ENCODE peak calls at places on chromosomes 13 and 19, in ten cellular contexts. One of them, this sample, is unnamed.

GRCh38 chr19:30447276-30447870 is 75.2 kb downstream of the ZNF536 start:
- DNase-seq in colonic mucosa: no peak
- DNase-seq in fibroblast of lung: peak; percentile 15
- DNase-seq in CD8-positive, alpha-beta memory T cell: no peak
- DNase-seq in spleen: peak; percentile 6
- DNase-seq in testis: no peak
- DNase-seq in kidney: no peak
- DNase-seq in A549: no peak
- DNase-seq in OCI-LY7: no peak
- DNase-seq in mucosa of descending colon: no peak
- DNase-seq in this sample: no peak

GRCh38 chr13:24612726-24613125 is 67.5 kb upstream of the ATP12A start:
- DNase-seq in spleen: no peak
- DNase-seq in OCI-LY7: no peak
- DNase-seq in CD8-positive, alpha-beta memory T cell: no peak
- DNase-seq in mucosa of descending colon: no peak
- DNase-seq in kidney: no peak
- DNase-seq in testis: no peak
- DNase-seq in A549: no peak
- DNase-seq in colonic mucosa: no peak
- DNase-seq in fibroblast of lung: no peak
- DNase-seq in this sample: no peak

GRCh38 chr13:106246817-106247216 is 288.6 kb downstream of the EFNB2 start:
- DNase-seq in CD8-positive, alpha-beta memory T cell: no peak
- DNase-seq in spleen: no peak
- DNase-seq in colonic mucosa: no peak
- DNase-seq in OCI-LY7: no peak
- DNase-seq in kidney: no peak
- DNase-seq in A549: no peak
- DNase-seq in fibroblast of lung: no peak
- DNase-seq in mucosa of descending colon: no peak
- DNase-seq in testis: no peak
- DNase-seq in this sample: no peak

GRCh38 chr19:11054628-11055027 is 34.6 kb upstream of the LDLR start:
- DNase-seq in mucosa of descending colon: no peak
- DNase-seq in colonic mucosa: no peak
- DNase-seq in kidney: no peak
- DNase-seq in A549: no peak
- DNase-seq in CD8-positive, alpha-beta memory T cell: no peak
- DNase-seq in fibroblast of lung: no peak
- DNase-seq in testis: no peak
- DNase-seq in spleen: no peak
- DNase-seq in OCI-LY7: no peak
- DNase-seq in this sample: no peak

GRCh38 chr19:32373614-32374295 is 28.3 kb downstream of the ZNF507 start:
- DNase-seq in spleen: no peak
- DNase-seq in colonic mucosa: peak; percentile 60
- DNase-seq in testis: no peak
- DNase-seq in fibroblast of lung: peak; percentile 100
- DNase-seq in OCI-LY7: no peak
- DNase-seq in CD8-positive, alpha-beta memory T cell: no peak
- DNase-seq in mucosa of descending colon: no peak
- DNase-seq in A549: peak; percentile 100
- DNase-seq in kidney: no peak
- DNase-seq in this sample: peak; percentile 42

GRCh38 chr13:112729408-112729807 is 39.6 kb downstream of the ATP11A start:
- DNase-seq in fibroblast of lung: no peak
- DNase-seq in A549: no peak
- DNase-seq in kidney: peak; percentile 58
- DNase-seq in colonic mucosa: no peak
- DNase-seq in CD8-positive, alpha-beta memory T cell: no peak
- DNase-seq in spleen: peak; percentile 49
- DNase-seq in OCI-LY7: no peak
- DNase-seq in mucosa of descending colon: no peak
- DNase-seq in testis: peak; percentile 87
- DNase-seq in this sample: peak; percentile 70

GRCh38 chr13:70255406-70255991 is 147.2 kb upstream of the KLHL1 start:
- DNase-seq in A549: no peak
- DNase-seq in kidney: peak; percentile 64
- DNase-seq in testis: peak; percentile 21
- DNase-seq in CD8-positive, alpha-beta memory T cell: no peak
- DNase-seq in colonic mucosa: no peak
- DNase-seq in fibroblast of lung: no peak
- DNase-seq in spleen: peak; percentile 51
- DNase-seq in mucosa of descending colon: no peak
- DNase-seq in OCI-LY7: no peak
- DNase-seq in this sample: no peak

GRCh38 chr13:44273991-44274810 is 99.4 kb upstream of the SERP2 start:
- DNase-seq in colonic mucosa: no peak
- DNase-seq in spleen: peak; percentile 79
- DNase-seq in CD8-positive, alpha-beta memory T cell: no peak
- DNase-seq in testis: no peak
- DNase-seq in A549: no peak
- DNase-seq in mucosa of descending colon: peak; percentile 41
- DNase-seq in OCI-LY7: peak; percentile 79
- DNase-seq in kidney: no peak
- DNase-seq in fibroblast of lung: no peak
- DNase-seq in this sample: no peak

GRCh38 chr19:33404506-33404905 is 31.0 kb downstream of the CEBPG start:
- DNase-seq in spleen: peak; percentile 50
- DNase-seq in colonic mucosa: no peak
- DNase-seq in testis: no peak
- DNase-seq in CD8-positive, alpha-beta memory T cell: no peak
- DNase-seq in OCI-LY7: no peak
- DNase-seq in A549: no peak
- DNase-seq in fibroblast of lung: no peak
- DNase-seq in kidney: no peak
- DNase-seq in mucosa of descending colon: peak; percentile 19
- DNase-seq in this sample: no peak

GRCh38 chr19:47390533-47391488 is 28.5 kb downstream of the MEIS3 start:
- DNase-seq in testis: no peak
- DNase-seq in OCI-LY7: no peak
- DNase-seq in A549: no peak
- DNase-seq in CD8-positive, alpha-beta memory T cell: no peak
- DNase-seq in spleen: no peak
- DNase-seq in fibroblast of lung: peak; percentile 27
- DNase-seq in mucosa of descending colon: no peak
- DNase-seq in colonic mucosa: no peak
- DNase-seq in kidney: no peak
- DNase-seq in this sample: no peak

GRCh38 chr13:95352486-95352885 is 51.2 kb upstream of the ABCC4 start:
- DNase-seq in OCI-LY7: no peak
- DNase-seq in kidney: no peak
- DNase-seq in fibroblast of lung: no peak
- DNase-seq in spleen: no peak
- DNase-seq in A549: no peak
- DNase-seq in testis: no peak
- DNase-seq in colonic mucosa: no peak
- DNase-seq in CD8-positive, alpha-beta memory T cell: no peak
- DNase-seq in mucosa of descending colon: no peak
- DNase-seq in this sample: no peak

GRCh38 chr19:45643927-45644771 is 5.0 kb upstream of the EML2 start:
- DNase-seq in testis: no peak
- DNase-seq in mucosa of descending colon: no peak
- DNase-seq in fibroblast of lung: no peak
- DNase-seq in A549: no peak
- DNase-seq in CD8-positive, alpha-beta memory T cell: no peak
- DNase-seq in spleen: no peak
- DNase-seq in colonic mucosa: no peak
- DNase-seq in OCI-LY7: no peak
- DNase-seq in kidney: no peak
- DNase-seq in this sample: no peak
- H3K4me3 ChIP-seq in testis: no peak overlapping the region
- H3K4me3 ChIP-seq in mucosa of descending colon: no peak overlapping the region
- H3K4me3 ChIP-seq in fibroblast of lung: no peak overlapping the region
- H3K4me3 ChIP-seq in A549: no peak overlapping the region
- H3K4me3 ChIP-seq in CD8-positive, alpha-beta memory T cell: no peak overlapping the region
- H3K4me3 ChIP-seq in spleen: no peak overlapping the region
- H3K4me3 ChIP-seq in colonic mucosa: no peak overlapping the region
- H3K4me3 ChIP-seq in OCI-LY7: no peak overlapping the region
- H3K4me3 ChIP-seq in kidney: no peak overlapping the region
- H3K4me3 ChIP-seq in this sample: no peak overlapping the region

DNA sequence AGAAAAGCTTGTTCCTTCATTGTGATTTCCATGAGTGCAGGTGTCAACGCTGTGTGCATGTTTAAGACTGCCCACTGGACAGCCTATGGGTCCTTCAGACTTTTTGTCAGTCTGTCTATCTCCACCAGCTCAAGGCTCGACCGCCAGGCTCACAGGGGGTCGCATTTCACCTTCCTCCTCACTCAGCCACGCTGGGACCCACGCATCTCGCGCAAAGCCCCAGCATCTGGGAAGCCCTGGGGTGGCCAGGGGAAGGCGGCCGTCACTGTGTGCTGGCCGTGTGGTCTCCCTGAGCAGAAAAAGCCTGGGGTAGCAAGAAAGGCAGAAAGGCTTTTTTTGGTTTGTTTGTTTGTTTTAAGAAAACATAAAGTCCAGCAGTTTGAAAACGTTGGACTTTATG is 48.5 kb downstream of the KLF2 start:
- DNase-seq in kidney: peak; percentile 48
- DNase-seq in fibroblast of lung: no peak
- DNase-seq in OCI-LY7: no peak
- DNase-seq in CD8-positive, alpha-beta memory T cell: no peak
- DNase-seq in spleen: peak; percentile 79
- DNase-seq in A549: no peak
- DNase-seq in testis: no peak
- DNase-seq in mucosa of descending colon: no peak
- DNase-seq in colonic mucosa: no peak
- DNase-seq in this sample: no peak
- H3K4me1 ChIP-seq in kidney: peaks cover 28% of the 10 kb centered on the region
- H3K4me1 ChIP-seq in fibroblast of lung: peaks cover 30% of the 10 kb centered on the region
- H3K4me1 ChIP-seq in OCI-LY7: peaks cover 55% of the 10 kb centered on the region
- H3K4me1 ChIP-seq in CD8-positive, alpha-beta memory T cell: peaks cover 98% of the 10 kb centered on the region
- H3K4me1 ChIP-seq in spleen: peaks cover 96% of the 10 kb centered on the region
- H3K4me1 ChIP-seq in A549: peaks cover 9% of the 10 kb centered on the region
- H3K4me1 ChIP-seq in testis: peaks cover 53% of the 10 kb centered on the region
- H3K4me1 ChIP-seq in mucosa of descending colon: peaks cover 22% of the 10 kb centered on the region
- H3K4me1 ChIP-seq in colonic mucosa: peaks cover 15% of the 10 kb centered on the region
- H3K4me1 ChIP-seq in this sample: peaks cover 61% of the 10 kb centered on the region

GRCh38 chr19:1230585-1231489 is 7.0 kb downstream of the CBARP start:
- DNase-seq in OCI-LY7: no peak
- DNase-seq in CD8-positive, alpha-beta memory T cell: peak; percentile 46
- DNase-seq in mucosa of descending colon: no peak
- DNase-seq in testis: no peak
- DNase-seq in fibroblast of lung: no peak
- DNase-seq in colonic mucosa: no peak
- DNase-seq in spleen: no peak
- DNase-seq in kidney: no peak
- DNase-seq in A549: no peak
- DNase-seq in this sample: no peak

GRCh38 chr19:1231729-1232128 is 6.1 kb downstream of the CBARP start:
- DNase-seq in A549: no peak
- DNase-seq in spleen: no peak
- DNase-seq in fibroblast of lung: no peak
- DNase-seq in mucosa of descending colon: no peak
- DNase-seq in OCI-LY7: no peak
- DNase-seq in CD8-positive, alpha-beta memory T cell: no peak
- DNase-seq in kidney: no peak
- DNase-seq in colonic mucosa: no peak
- DNase-seq in testis: no peak
- DNase-seq in this sample: no peak

GRCh38 chr19:1229056-1229607 is 8.7 kb downstream of the CBARP start:
- DNase-seq in kidney: no peak
- DNase-seq in A549: no peak
- DNase-seq in colonic mucosa: no peak
- DNase-seq in spleen: no peak
- DNase-seq in fibroblast of lung: no peak
- DNase-seq in mucosa of descending colon: no peak
- DNase-seq in OCI-LY7: no peak
- DNase-seq in testis: no peak
- DNase-seq in CD8-positive, alpha-beta memory T cell: no peak
- DNase-seq in this sample: no peak

GRCh38 chr19:1228161-1228560 is 9.6 kb downstream of the CBARP start:
- DNase-seq in OCI-LY7: no peak
- DNase-seq in kidney: no peak
- DNase-seq in fibroblast of lung: no peak
- DNase-seq in mucosa of descending colon: no peak
- DNase-seq in A549: no peak
- DNase-seq in CD8-positive, alpha-beta memory T cell: no peak
- DNase-seq in spleen: no peak
- DNase-seq in colonic mucosa: no peak
- DNase-seq in testis: no peak
- DNase-seq in this sample: no peak

GRCh38 chr19:1229837-1230584 is 7.8 kb downstream of the CBARP start:
- DNase-seq in fibroblast of lung: no peak
- DNase-seq in kidney: no peak
- DNase-seq in testis: no peak
- DNase-seq in colonic mucosa: no peak
- DNase-seq in A549: no peak
- DNase-seq in spleen: no peak
- DNase-seq in CD8-positive, alpha-beta memory T cell: peak; percentile 44
- DNase-seq in mucosa of descending colon: no peak
- DNase-seq in OCI-LY7: no peak
- DNase-seq in this sample: no peak
- H3K4me3 ChIP-seq in fibroblast of lung: no peak overlapping the region
- H3K4me3 ChIP-seq in kidney: no peak overlapping the region
- H3K4me3 ChIP-seq in testis: no peak overlapping the region
- H3K4me3 ChIP-seq in colonic mucosa: no peak overlapping the region
- H3K4me3 ChIP-seq in A549: no peak overlapping the region
- H3K4me3 ChIP-seq in spleen: no peak overlapping the region
- H3K4me3 ChIP-seq in CD8-positive, alpha-beta memory T cell: no peak overlapping the region
- H3K4me3 ChIP-seq in mucosa of descending colon: no peak overlapping the region
- H3K4me3 ChIP-seq in OCI-LY7: no peak overlapping the region
- H3K4me3 ChIP-seq in this sample: no peak overlapping the region

GRCh38 chr19:48965806-48966540 is 864 bp downstream of the FTL start:
- DNase-seq in mucosa of descending colon: peak; percentile 91
- DNase-seq in testis: peak; percentile 97
- DNase-seq in fibroblast of lung: peak; percentile 80
- DNase-seq in CD8-positive, alpha-beta memory T cell: peak; percentile 92
- DNase-seq in spleen: peak; percentile 96
- DNase-seq in colonic mucosa: peak; percentile 91
- DNase-seq in kidney: peak; percentile 96
- DNase-seq in OCI-LY7: peak; percentile 93
- DNase-seq in A549: peak; percentile 90
- DNase-seq in this sample: peak; percentile 90

GRCh38 chr19:48964205-48965032 is 690 bp upstream of the FTL start:
- DNase-seq in fibroblast of lung: peak; percentile 43
- DNase-seq in mucosa of descending colon: peak; percentile 48
- DNase-seq in testis: peak; percentile 49
- DNase-seq in kidney: no peak
- DNase-seq in OCI-LY7: no peak
- DNase-seq in CD8-positive, alpha-beta memory T cell: no peak
- DNase-seq in spleen: no peak
- DNase-seq in A549: peak; percentile 83
- DNase-seq in colonic mucosa: peak; percentile 59
- DNase-seq in this sample: no peak

GRCh38 chr19:48966541-48967345 is 1.6 kb downstream of the FTL start:
- DNase-seq in A549: no peak
- DNase-seq in mucosa of descending colon: no peak
- DNase-seq in CD8-positive, alpha-beta memory T cell: no peak
- DNase-seq in colonic mucosa: no peak
- DNase-seq in spleen: peak; percentile 84
- DNase-seq in kidney: no peak
- DNase-seq in testis: no peak
- DNase-seq in fibroblast of lung: no peak
- DNase-seq in OCI-LY7: no peak
- DNase-seq in this sample: no peak

GRCh38 chr19:48963371-48964204 is 1.5 kb upstream of the FTL start:
- DNase-seq in CD8-positive, alpha-beta memory T cell: peak; percentile 76
- DNase-seq in testis: peak; percentile 76
- DNase-seq in mucosa of descending colon: peak; percentile 88
- DNase-seq in OCI-LY7: no peak
- DNase-seq in colonic mucosa: peak; percentile 85
- DNase-seq in fibroblast of lung: peak; percentile 70
- DNase-seq in kidney: peak; percentile 94
- DNase-seq in A549: peak; percentile 92
- DNase-seq in spleen: peak; percentile 95
- DNase-seq in this sample: peak; percentile 78

GRCh38 chr19:48965033-48965805 is at the start of gene FTL:
- DNase-seq in mucosa of descending colon: peak; percentile 98
- DNase-seq in colonic mucosa: peak; percentile 98
- DNase-seq in A549: peak; percentile 99
- DNase-seq in CD8-positive, alpha-beta memory T cell: peak; percentile 90
- DNase-seq in kidney: peak; percentile 99
- DNase-seq in testis: peak; percentile 97
- DNase-seq in fibroblast of lung: peak; percentile 92
- DNase-seq in OCI-LY7: peak; percentile 97
- DNase-seq in spleen: peak; percentile 99
- DNase-seq in this sample: peak; percentile 98
- H3K4me1 ChIP-seq in mucosa of descending colon: peaks cover 46% of the 10 kb centered on the region
- H3K4me1 ChIP-seq in colonic mucosa: no peaks in the 10 kb centered on the region
- H3K4me1 ChIP-seq in A549: peaks cover 62% of the 10 kb centered on the region
- H3K4me1 ChIP-seq in CD8-positive, alpha-beta memory T cell: peaks cover 42% of the 10 kb centered on the region
- H3K4me1 ChIP-seq in kidney: peaks cover 21% of the 10 kb centered on the region
- H3K4me1 ChIP-seq in testis: peaks cover 29% of the 10 kb centered on the region
- H3K4me1 ChIP-seq in fibroblast of lung: peaks cover 19% of the 10 kb centered on the region
- H3K4me1 ChIP-seq in OCI-LY7: peaks cover 61% of the 10 kb centered on the region
- H3K4me1 ChIP-seq in spleen: peaks cover 74% of the 10 kb centered on the region
- H3K4me1 ChIP-seq in this sample: peaks cover 39% of the 10 kb centered on the region